ENCODE peak calls at places on chromosomes 11 and 22, in four cellular contexts. G, A, Y and E are unnamed samples.

GRCh38 chr11:110704210-110704864 is 7.9 kb downstream of the ARHGAP20 start:
- DNase-seq in G (no peak), A (no peak), Y (no peak), E (no peak)

GRCh38 chr11:27555264-27555663 is 48.7 kb upstream of the LIN7C start:
- DNase-seq in G (no peak), A (no peak), Y (no peak), E (no peak)

GRCh38 chr11:93491941-93492340 is 51.2 kb downstream of the SMCO4 start:
- DNase-seq in G (no peak), A (no peak), Y (no peak), E (no peak)

GRCh38 chr11:93236741-93237675 is 39.2 kb upstream of the SLC36A4 start:
- DNase-seq in G (peak), A (peak), Y (peak), E (peak)

GRCh38 chr11:2846056-2846455 is 39.5 kb downstream of the CDKN1C start:
- DNase-seq in G (no peak), A (peak), Y (no peak), E (peak)

GRCh38 chr11:5123802-5124521 is 14.2 kb downstream of the OR52A5 start:
- DNase-seq in G (peak), A (peak), Y (peak), E (peak)

GRCh38 chr11:76419896-76420295 is 24.9 kb upstream of the EMSY start:
- DNase-seq in G (peak), A (peak), Y (peak), E (peak)

GRCh38 chr11:20964985-20965384 is 295.6 kb downstream of the NELL1 start:
- DNase-seq in G (no peak), A (no peak), Y (no peak), E (no peak)

GRCh38 chr11:68596231-68596630 is 88.1 kb upstream of the GAL start:
- DNase-seq in G (no peak), A (no peak), Y (no peak), E (no peak)

GRCh38 chr11:64753380-64754123 is 6.2 kb downstream of the PYGM start:
- DNase-seq in G (peak), A (no peak), Y (no peak), E (no peak)

GRCh38 chr11:3807856-3808845 is at the start of gene PGAP2:
- DNase-seq in G (peak), A (peak), Y (peak), E (peak)

DNA sequence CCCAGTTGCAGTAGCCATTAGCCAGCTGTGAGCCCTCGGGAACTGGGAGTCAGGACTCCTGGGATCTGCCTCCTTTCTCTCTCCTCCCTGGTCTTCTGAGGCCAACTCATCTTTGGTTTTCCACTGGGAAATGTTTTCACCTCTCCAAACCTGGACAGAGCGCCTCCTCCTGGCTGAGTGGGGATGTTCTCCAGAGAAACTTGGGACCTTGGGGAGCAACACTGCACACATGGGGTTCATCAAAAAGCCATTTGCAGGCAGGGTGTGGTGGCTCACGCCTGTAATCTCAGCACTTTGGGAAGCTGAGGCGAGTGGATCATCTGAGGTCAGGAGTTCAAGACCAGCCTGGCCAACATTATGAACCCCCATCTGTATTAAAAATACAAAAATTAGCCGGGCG is 145.4 kb downstream of the NECTIN1 start:
- DNase-seq in G (peak), A (no peak), Y (no peak), E (no peak)
- TF ChIP-seq CTCF in G (peak), A (peak), Y (no peak), E (peak)

DNA sequence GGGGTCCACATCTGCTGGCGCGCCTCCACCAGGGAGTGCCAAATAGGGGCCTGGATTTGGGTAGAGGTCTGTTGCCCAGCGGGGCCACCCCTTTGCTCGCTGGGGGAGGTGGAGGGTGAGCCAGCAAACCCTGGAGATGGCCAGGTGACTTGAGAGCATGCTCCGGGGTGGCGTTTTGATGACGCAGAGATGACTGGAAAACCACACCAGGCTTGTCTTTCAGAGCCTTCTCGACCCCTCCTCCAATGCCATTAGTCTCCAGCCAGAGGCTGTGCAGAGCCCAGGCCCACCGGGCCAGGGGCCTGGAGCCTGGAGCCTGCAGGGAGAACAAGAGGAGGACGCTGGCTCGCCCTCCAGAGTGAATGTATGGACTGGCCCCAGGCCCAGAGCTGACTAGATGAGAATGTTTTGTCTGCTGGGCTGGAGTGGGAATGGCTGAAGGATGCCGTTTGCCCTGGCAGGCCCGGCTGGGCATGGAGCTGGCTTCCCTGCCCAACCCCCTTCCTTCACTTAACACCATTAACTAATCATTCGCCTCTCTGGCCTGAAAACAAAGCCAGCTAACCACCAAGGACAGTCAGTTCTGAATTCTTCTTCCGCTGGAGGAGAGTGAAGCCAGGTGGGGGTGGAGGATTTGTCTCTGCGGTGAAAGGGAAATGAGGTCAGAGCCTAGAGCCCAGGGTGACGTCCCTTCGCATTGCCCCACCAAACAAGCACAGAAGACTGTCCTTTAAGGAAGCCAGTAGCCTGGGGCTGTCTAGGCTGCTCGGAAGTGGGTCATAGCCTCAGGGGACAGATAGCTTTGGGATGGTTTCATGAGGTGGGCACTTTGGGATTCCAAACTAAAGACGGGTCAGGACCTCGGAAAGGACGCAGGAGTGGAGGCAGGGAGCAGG is 1.6 kb upstream of the MCAM start:
- DNase-seq in G (peak), A (peak), Y (peak), E (peak)
- H3K4me3 ChIP-seq in G (no peak), A (no peak), Y (no peak), E (no peak)

GRCh38 chr11:125842319-125842948 is 9.3 kb downstream of the PATE4 start:
- DNase-seq in G (peak), A (no peak), Y (peak), E (no peak)

DNA sequence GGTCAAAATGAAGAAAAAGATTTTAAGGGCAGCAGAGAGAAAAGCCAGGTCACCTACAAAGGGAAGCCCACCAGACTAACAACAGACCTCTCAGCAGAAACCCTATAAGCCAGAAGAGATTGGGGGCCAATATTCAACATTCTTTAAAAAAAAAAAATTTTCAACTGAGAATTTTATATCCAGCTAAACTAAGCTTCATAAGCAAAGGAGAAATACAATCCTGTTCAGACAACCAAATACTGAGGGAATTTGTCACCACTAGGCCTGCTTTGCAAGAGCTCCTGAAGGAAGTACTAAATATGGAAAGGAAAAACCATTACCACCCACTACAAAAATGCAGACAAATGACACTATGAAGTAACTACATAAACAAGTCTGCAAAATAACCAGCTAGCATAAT is 13.1 kb downstream of the PATE4 start:
- DNase-seq in G (no peak), A (no peak), Y (no peak), E (no peak)
- TF ChIP-seq CTCF in G (no peak), A (no peak), Y (no peak), E (no peak)

DNA sequence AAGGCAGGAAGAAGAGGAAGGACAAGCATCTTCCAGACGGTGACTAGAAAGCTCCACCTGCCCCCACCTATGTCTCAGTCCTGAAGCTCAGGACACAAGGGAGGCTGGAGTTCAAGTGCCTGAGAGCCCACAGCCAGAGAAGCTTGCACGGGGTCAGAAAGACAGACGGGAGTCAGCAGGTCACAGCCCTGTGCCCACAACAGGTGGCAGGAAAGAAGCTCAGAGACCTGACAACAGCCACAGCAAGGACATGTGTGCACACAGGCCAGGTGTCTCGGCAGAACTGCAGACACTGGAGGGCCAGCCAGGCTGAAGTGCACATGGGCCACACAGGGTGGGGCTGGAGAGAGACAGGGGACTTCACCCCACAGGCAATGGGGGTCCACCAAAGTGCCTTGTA is 37.2 kb upstream of the MOB2 start:
- DNase-seq in G (no peak), A (no peak), Y (no peak), E (no peak)
- H3K4me3 ChIP-seq in G (no peak), A (no peak), Y (no peak), E (no peak)

DNA sequence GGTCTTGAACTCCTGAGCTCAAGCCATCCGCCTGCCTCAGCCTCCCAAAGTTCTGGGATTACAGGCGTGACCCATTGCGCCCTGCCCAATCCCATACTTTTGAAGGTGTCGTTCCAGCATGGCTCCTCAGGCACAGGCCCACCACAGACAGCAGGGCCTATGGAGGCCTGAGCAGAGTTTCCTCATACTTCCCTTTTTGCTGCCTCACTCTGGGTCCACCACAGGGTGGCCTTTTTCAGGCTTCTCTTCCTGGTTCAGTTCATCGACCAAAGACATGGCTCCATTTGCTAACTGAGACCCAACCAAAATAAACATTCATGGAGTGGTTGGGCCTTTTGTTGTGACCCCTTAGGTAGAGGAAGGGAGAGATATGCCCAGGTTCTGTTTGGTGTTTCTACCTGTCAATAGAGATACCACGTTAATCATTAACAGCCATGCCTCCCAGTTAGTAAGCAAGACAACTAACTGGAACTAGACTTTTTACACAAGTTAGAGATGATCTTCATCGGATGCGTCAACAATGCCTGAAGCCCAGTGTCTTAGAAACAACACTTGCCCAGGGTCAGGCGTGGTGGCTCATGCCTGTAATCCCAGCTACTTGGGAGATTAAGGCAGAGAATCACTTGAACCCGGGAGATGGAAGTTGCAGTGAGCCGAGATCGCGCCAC is 35.1 kb downstream of the TRIOBP start:
- DNase-seq in G (peak), A (no peak), Y (peak), E (no peak)
- TF ChIP-seq CTCF in G (peak), A (peak), Y (peak), E (peak)

GRCh38 chr11:119612814-119613213 is 116.2 kb downstream of the NECTIN1 start:
- DNase-seq in G (no peak), A (no peak), Y (no peak), E (peak)
- H3K4me3 ChIP-seq in G (no peak), A (no peak), Y (no peak), E (no peak)

GRCh38 chr11:63680842-63681207 is 475 bp upstream of the RTN3 start:
- DNase-seq in G (no peak), A (no peak), Y (no peak), E (peak)

GRCh38 chr11:63682045-63682915 is 980 bp downstream of the RTN3 start:
- DNase-seq in G (peak), A (no peak), Y (peak), E (peak)

GRCh38 chr11:63683133-63683991 is 2.1 kb downstream of the RTN3 start:
- DNase-seq in G (no peak), A (no peak), Y (peak), E (no peak)

GRCh38 chr11:63686912-63687311 is 5.6 kb downstream of the RTN3 start:
- DNase-seq in G (no peak), A (no peak), Y (no peak), E (no peak)

DNA sequence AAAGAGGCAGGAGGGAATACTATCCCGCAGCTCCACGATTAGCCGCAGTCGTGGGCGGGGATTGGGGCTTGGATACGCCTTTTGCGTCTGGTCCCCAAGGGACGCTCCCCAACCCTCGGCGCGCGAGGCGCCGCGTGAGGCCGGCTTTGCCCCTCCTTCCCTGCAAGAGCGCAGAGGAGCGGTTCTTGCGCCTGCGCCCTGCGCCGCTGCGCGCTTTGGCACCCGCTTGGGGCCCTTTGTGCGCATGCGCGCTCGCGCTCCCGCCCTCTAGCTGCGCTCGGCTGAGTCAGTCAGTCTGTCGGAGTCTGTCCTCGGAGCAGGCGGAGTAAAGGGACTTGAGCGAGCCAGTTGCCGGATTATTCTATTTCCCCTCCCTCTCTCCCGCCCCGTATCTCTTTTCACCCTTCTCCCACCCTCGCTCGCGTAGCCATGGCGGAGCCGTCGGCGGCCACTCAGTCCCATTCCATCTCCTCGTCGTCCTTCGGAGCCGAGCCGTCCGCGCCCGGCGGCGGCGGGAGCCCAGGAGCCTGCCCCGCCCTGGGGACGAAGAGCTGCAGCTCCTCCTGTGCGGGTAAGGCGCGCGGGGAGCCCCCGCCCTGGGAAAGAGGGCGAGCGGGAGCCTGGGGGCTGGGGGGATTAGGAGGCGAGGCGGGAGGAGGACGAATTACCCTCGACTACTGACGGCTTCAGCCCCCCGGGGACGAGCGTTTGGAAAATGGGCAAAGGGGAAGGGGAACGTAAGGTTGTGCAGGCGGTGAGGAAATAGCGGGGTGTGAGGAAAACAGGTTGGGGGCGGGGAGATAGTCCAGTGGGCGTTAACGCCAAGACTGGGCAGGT is at the start of gene RTN3:
- DNase-seq in G (peak), A (peak), Y (peak), E (peak)
- TF ChIP-seq CTCF in G (no peak), A (no peak), Y (no peak), E (no peak)

GRCh38 chr11:63240791-63241379 is 2.5 kb downstream of the SLC22A25 start:
- DNase-seq in G (no peak), A (no peak), Y (no peak), E (peak)
- H3K4me3 ChIP-seq in G (no peak), A (no peak), Y (no peak), E (no peak)

GRCh38 chr22:28883657-28883916 is 215 bp downstream of the ZNRF3 start:
- DNase-seq in G (no peak), A (no peak), Y (no peak), E (no peak)

GRCh38 chr22:28883917-28884753 is 763 bp downstream of the ZNRF3 start:
- DNase-seq in G (peak), A (peak), Y (peak), E (peak)

GRCh38 chr22:28887725-28888459 is 4.5 kb downstream of the ZNRF3 start:
- DNase-seq in G (no peak), A (no peak), Y (no peak), E (no peak)

GRCh38 chr22:28884754-28885375 is 1.5 kb downstream of the ZNRF3 start:
- DNase-seq in G (no peak), A (no peak), Y (no peak), E (peak)

DNA sequence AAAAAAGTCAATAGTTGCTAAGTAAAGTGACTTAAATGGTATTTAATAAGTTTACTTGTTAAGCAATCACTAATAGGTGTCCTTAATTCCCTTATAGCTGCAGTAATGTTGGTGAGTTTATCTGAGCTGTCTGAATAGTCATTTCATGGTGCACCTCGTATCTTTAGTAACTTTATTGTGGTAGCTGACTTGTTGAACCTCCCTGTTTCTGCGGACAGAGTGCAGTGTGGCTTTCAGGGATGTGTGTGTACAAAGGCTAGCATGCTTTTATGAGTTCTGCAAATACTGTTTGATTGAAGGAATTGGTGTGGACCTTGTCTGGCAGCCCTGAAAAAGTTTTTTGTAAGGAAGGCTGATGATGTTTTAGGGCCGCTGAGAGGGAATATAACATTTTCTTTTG is 2.6 kb downstream of the ZNRF3 start:
- DNase-seq in G (no peak), A (no peak), Y (no peak), E (no peak)
- TF ChIP-seq CTCF in G (no peak), A (peak), Y (no peak), E (no peak)